ENCODE peak calls at places on chromosomes 11 and 22, in four cellular contexts. One of them, this sample, is unnamed.

GRCh38 chr11:126739499-126740145 is 260.9 kb downstream of the KIRREL3 start:
- DNase-seq in NCI-H1092: no peak
- DNase-seq in HS-5: no peak
- DNase-seq in RWPE1: peak
- DNase-seq in this sample: no peak

GRCh38 chr11:61609970-61610347 is 29.1 kb upstream of the SYT7 start:
- DNase-seq in NCI-H1092: peak
- DNase-seq in HS-5: no peak
- DNase-seq in RWPE1: no peak
- DNase-seq in this sample: no peak

GRCh38 chr22:37544955-37545702 is 15.2 kb upstream of the CDC42EP1 start:
- DNase-seq in NCI-H1092: no peak
- DNase-seq in HS-5: no peak
- DNase-seq in RWPE1: no peak
- DNase-seq in this sample: no peak

GRCh38 chr11:10727259-10727851 is 23.7 kb upstream of the CTR9 start:
- DNase-seq in NCI-H1092: no peak
- DNase-seq in HS-5: no peak
- DNase-seq in RWPE1: no peak
- DNase-seq in this sample: no peak

GRCh38 chr22:41380993-41381328 is 781 bp upstream of the TEF start:
- DNase-seq in NCI-H1092: peak
- DNase-seq in HS-5: peak
- DNase-seq in RWPE1: peak
- DNase-seq in this sample: no peak

GRCh38 chr22:31618057-31618456 is 44.0 kb downstream of the PISD start:
- DNase-seq in NCI-H1092: peak
- DNase-seq in HS-5: no peak
- DNase-seq in RWPE1: no peak
- DNase-seq in this sample: no peak

GRCh38 chr22:20533879-20534265 is 26.5 kb downstream of the MED15 start:
- DNase-seq in NCI-H1092: no peak
- DNase-seq in HS-5: no peak
- DNase-seq in RWPE1: no peak
- DNase-seq in this sample: no peak

GRCh38 chr22:36871669-36872081 is 10.9 kb downstream of the NCF4 start:
- DNase-seq in NCI-H1092: no peak
- DNase-seq in HS-5: no peak
- DNase-seq in RWPE1: peak
- DNase-seq in this sample: no peak

GRCh38 chr11:34926831-34927132 is 10.4 kb downstream of the PDHX start:
- DNase-seq in NCI-H1092: no peak
- DNase-seq in HS-5: peak
- DNase-seq in RWPE1: no peak
- DNase-seq in this sample: no peak

GRCh38 chr11:60145677-60146076 is 37.2 kb downstream of the MS4A6A start:
- DNase-seq in NCI-H1092: no peak
- DNase-seq in HS-5: no peak
- DNase-seq in RWPE1: no peak
- DNase-seq in this sample: no peak

GRCh38 chr11:108093128-108093904 is 28.1 kb upstream of the ACAT1 start:
- DNase-seq in NCI-H1092: no peak
- DNase-seq in HS-5: no peak
- DNase-seq in RWPE1: no peak
- DNase-seq in this sample: no peak

GRCh38 chr11:63489879-63490278 is 1.1 kb downstream of the PLAAT5 start:
- DNase-seq in NCI-H1092: no peak
- DNase-seq in HS-5: no peak
- DNase-seq in RWPE1: no peak
- DNase-seq in this sample: no peak

GRCh38 chr11:66639066-66639813 is 737 bp downstream of the RBM4 start:
- DNase-seq in NCI-H1092: no peak
- DNase-seq in HS-5: no peak
- DNase-seq in RWPE1: no peak
- DNase-seq in this sample: no peak

GRCh38 chr22:40289991-40290459 is 56.3 kb upstream of the ADSL start:
- DNase-seq in NCI-H1092: no peak
- DNase-seq in HS-5: no peak
- DNase-seq in RWPE1: no peak
- DNase-seq in this sample: no peak

GRCh38 chr11:17403977-17404759 is 15.7 kb upstream of the KCNJ11 start:
- DNase-seq in NCI-H1092: no peak
- DNase-seq in HS-5: peak
- DNase-seq in RWPE1: no peak
- DNase-seq in this sample: no peak

GRCh38 chr22:25930710-25931353 is 188.8 kb downstream of the MYO18B start:
- DNase-seq in NCI-H1092: peak
- DNase-seq in HS-5: no peak
- DNase-seq in RWPE1: no peak
- DNase-seq in this sample: no peak